ENCODE peak calls at places on chromosomes 16 and 17, in five cellular contexts. One of them, this sample, is unnamed.

GRCh38 chr16:77660311-77660710 is 62.0 kb upstream of the NUDT7 start:
- DNase-seq in naive thymus-derived CD4-positive, alpha-beta T cell: no peak
- DNase-seq in osteoblast: peak; percentile 71
- DNase-seq in heart left ventricle: no peak
- DNase-seq in aorta: no peak
- DNase-seq in this sample: no peak

GRCh38 chr16:82031116-82032084 is 3.7 kb upstream of the HSD17B2 start:
- DNase-seq in naive thymus-derived CD4-positive, alpha-beta T cell: no peak
- DNase-seq in heart left ventricle: no peak
- DNase-seq in osteoblast: peak; percentile 75
- DNase-seq in aorta: no peak
- DNase-seq in this sample: no peak

GRCh38 chr17:49028271-49028670 is 31.1 kb downstream of the IGF2BP1 start:
- DNase-seq in osteoblast: no peak
- DNase-seq in naive thymus-derived CD4-positive, alpha-beta T cell: no peak
- DNase-seq in heart left ventricle: no peak
- DNase-seq in aorta: no peak
- DNase-seq in this sample: no peak

GRCh38 chr16:4891886-4892216 is 44.6 kb downstream of the UBN1 start:
- DNase-seq in heart left ventricle: no peak
- DNase-seq in osteoblast: no peak
- DNase-seq in naive thymus-derived CD4-positive, alpha-beta T cell: no peak
- DNase-seq in aorta: no peak
- DNase-seq in this sample: no peak

GRCh38 chr17:59753522-59754467 is 46.3 kb downstream of the VMP1 start:
- DNase-seq in aorta: no peak
- DNase-seq in heart left ventricle: no peak
- DNase-seq in naive thymus-derived CD4-positive, alpha-beta T cell: peak; percentile 73
- DNase-seq in osteoblast: peak; percentile 90
- DNase-seq in this sample: peak; percentile 76

GRCh38 chr17:81379523-81379942 is 15.7 kb upstream of the BAHCC1 start:
- DNase-seq in osteoblast: no peak
- DNase-seq in heart left ventricle: no peak
- DNase-seq in aorta: peak; percentile 68
- DNase-seq in naive thymus-derived CD4-positive, alpha-beta T cell: no peak
- DNase-seq in this sample: no peak

GRCh38 chr17:58823051-58823525 is 67.4 kb downstream of the PPM1E start:
- DNase-seq in aorta: no peak
- DNase-seq in naive thymus-derived CD4-positive, alpha-beta T cell: no peak
- DNase-seq in osteoblast: no peak
- DNase-seq in heart left ventricle: no peak
- DNase-seq in this sample: no peak

GRCh38 chr16:17159616-17160015 is 311.1 kb downstream of the XYLT1 start:
- DNase-seq in heart left ventricle: no peak
- DNase-seq in aorta: no peak
- DNase-seq in osteoblast: no peak
- DNase-seq in naive thymus-derived CD4-positive, alpha-beta T cell: no peak
- DNase-seq in this sample: no peak

GRCh38 chr16:56774009-56774408 is 44.1 kb downstream of the NUP93 start:
- DNase-seq in osteoblast: no peak
- DNase-seq in heart left ventricle: no peak
- DNase-seq in aorta: no peak
- DNase-seq in naive thymus-derived CD4-positive, alpha-beta T cell: no peak
- DNase-seq in this sample: no peak

GRCh38 chr16:31138621-31139578 is 3.4 kb upstream of the PRSS8 start:
- DNase-seq in heart left ventricle: peak; percentile 61
- DNase-seq in aorta: peak; percentile 89
- DNase-seq in naive thymus-derived CD4-positive, alpha-beta T cell: no peak
- DNase-seq in osteoblast: peak; percentile 96
- DNase-seq in this sample: no peak

GRCh38 chr17:81808778-81809555 is 5.0 kb downstream of the GCGR start:
- DNase-seq in aorta: no peak
- DNase-seq in heart left ventricle: no peak
- DNase-seq in osteoblast: no peak
- DNase-seq in naive thymus-derived CD4-positive, alpha-beta T cell: no peak
- DNase-seq in this sample: no peak

GRCh38 chr16:49068224-49068623 is 213.4 kb downstream of the CBLN1 start:
- DNase-seq in aorta: no peak
- DNase-seq in osteoblast: no peak
- DNase-seq in heart left ventricle: no peak
- DNase-seq in naive thymus-derived CD4-positive, alpha-beta T cell: no peak
- DNase-seq in this sample: no peak

GRCh38 chr17:43888548-43888947 is 18.8 kb downstream of the MPP2 start:
- DNase-seq in heart left ventricle: no peak
- DNase-seq in aorta: no peak
- DNase-seq in osteoblast: no peak
- DNase-seq in naive thymus-derived CD4-positive, alpha-beta T cell: no peak
- DNase-seq in this sample: no peak

GRCh38 chr17:53722407-53722806 is 100.3 kb upstream of the KIF2B start:
- DNase-seq in aorta: no peak
- DNase-seq in naive thymus-derived CD4-positive, alpha-beta T cell: no peak
- DNase-seq in osteoblast: peak; percentile 81
- DNase-seq in heart left ventricle: no peak
- DNase-seq in this sample: no peak

GRCh38 chr16:83338941-83339340 is 468.8 kb upstream of the HSBP1 start:
- DNase-seq in osteoblast: no peak
- DNase-seq in aorta: no peak
- DNase-seq in naive thymus-derived CD4-positive, alpha-beta T cell: no peak
- DNase-seq in heart left ventricle: no peak
- DNase-seq in this sample: no peak

GRCh38 chr16:27374794-27375499 is 27.0 kb upstream of the IL21R start:
- DNase-seq in osteoblast: peak; percentile 88
- DNase-seq in naive thymus-derived CD4-positive, alpha-beta T cell: no peak
- DNase-seq in aorta: peak; percentile 88
- DNase-seq in heart left ventricle: peak; percentile 56
- DNase-seq in this sample: peak; percentile 60

GRCh38 chr16:84829168-84829965 is 9.6 kb downstream of the CRISPLD2 start:
- DNase-seq in aorta: peak; percentile 71
- DNase-seq in osteoblast: peak; percentile 93
- DNase-seq in heart left ventricle: no peak
- DNase-seq in naive thymus-derived CD4-positive, alpha-beta T cell: no peak
- DNase-seq in this sample: no peak

GRCh38 chr17:46037722-46038255 is 38.7 kb downstream of the STH start:
- DNase-seq in naive thymus-derived CD4-positive, alpha-beta T cell: no peak
- DNase-seq in heart left ventricle: no peak
- DNase-seq in osteoblast: no peak
- DNase-seq in aorta: no peak
- DNase-seq in this sample: no peak

GRCh38 chr17:41338961-41339485 is 11.6 kb downstream of the KRT33A start:
- DNase-seq in aorta: no peak
- DNase-seq in osteoblast: no peak
- DNase-seq in naive thymus-derived CD4-positive, alpha-beta T cell: peak; percentile 88
- DNase-seq in heart left ventricle: no peak
- DNase-seq in this sample: peak; percentile 87

GRCh38 chr17:33854596-33854995 is 400.5 kb upstream of the CCL2 start:
- DNase-seq in osteoblast: no peak
- DNase-seq in heart left ventricle: no peak
- DNase-seq in aorta: no peak
- DNase-seq in naive thymus-derived CD4-positive, alpha-beta T cell: no peak
- DNase-seq in this sample: no peak

GRCh38 chr17:8226536-8227237 is 16.3 kb upstream of the AURKB start:
- DNase-seq in osteoblast: peak; percentile 87
- DNase-seq in naive thymus-derived CD4-positive, alpha-beta T cell: no peak
- DNase-seq in heart left ventricle: peak; percentile 76
- DNase-seq in aorta: peak; percentile 85
- DNase-seq in this sample: no peak

GRCh38 chr17:81285179-81285878 is 9.8 kb downstream of the SLC38A10 start:
- DNase-seq in osteoblast: peak; percentile 98
- DNase-seq in heart left ventricle: peak; percentile 89
- DNase-seq in naive thymus-derived CD4-positive, alpha-beta T cell: peak; percentile 46
- DNase-seq in aorta: peak; percentile 91
- DNase-seq in this sample: peak; percentile 46

GRCh38 chr16:70438325-70438982 is 446 bp downstream of the ST3GAL2 start:
- DNase-seq in naive thymus-derived CD4-positive, alpha-beta T cell: no peak
- DNase-seq in osteoblast: no peak
- DNase-seq in heart left ventricle: peak; percentile 51
- DNase-seq in aorta: peak; percentile 84
- DNase-seq in this sample: no peak

GRCh38 chr17:35708951-35709350 is 22.5 kb upstream of the RASL10B start:
- DNase-seq in naive thymus-derived CD4-positive, alpha-beta T cell: no peak
- DNase-seq in aorta: no peak
- DNase-seq in osteoblast: no peak
- DNase-seq in heart left ventricle: no peak
- DNase-seq in this sample: no peak

GRCh38 chr16:50340578-50340977 is 28.2 kb downstream of the BRD7 start:
- DNase-seq in naive thymus-derived CD4-positive, alpha-beta T cell: no peak
- DNase-seq in heart left ventricle: no peak
- DNase-seq in aorta: no peak
- DNase-seq in osteoblast: no peak
- DNase-seq in this sample: no peak

GRCh38 chr16:11361751-11362742 is 16.8 kb downstream of the RMI2 start:
- DNase-seq in heart left ventricle: no peak
- DNase-seq in naive thymus-derived CD4-positive, alpha-beta T cell: peak; percentile 29
- DNase-seq in aorta: no peak
- DNase-seq in osteoblast: peak; percentile 43
- DNase-seq in this sample: peak; percentile 45

GRCh38 chr17:58487589-58488427 is at the start of gene HSF5:
- DNase-seq in osteoblast: no peak
- DNase-seq in heart left ventricle: peak; percentile 38
- DNase-seq in naive thymus-derived CD4-positive, alpha-beta T cell: peak; percentile 85
- DNase-seq in aorta: peak; percentile 77
- DNase-seq in this sample: peak; percentile 76

DNA sequence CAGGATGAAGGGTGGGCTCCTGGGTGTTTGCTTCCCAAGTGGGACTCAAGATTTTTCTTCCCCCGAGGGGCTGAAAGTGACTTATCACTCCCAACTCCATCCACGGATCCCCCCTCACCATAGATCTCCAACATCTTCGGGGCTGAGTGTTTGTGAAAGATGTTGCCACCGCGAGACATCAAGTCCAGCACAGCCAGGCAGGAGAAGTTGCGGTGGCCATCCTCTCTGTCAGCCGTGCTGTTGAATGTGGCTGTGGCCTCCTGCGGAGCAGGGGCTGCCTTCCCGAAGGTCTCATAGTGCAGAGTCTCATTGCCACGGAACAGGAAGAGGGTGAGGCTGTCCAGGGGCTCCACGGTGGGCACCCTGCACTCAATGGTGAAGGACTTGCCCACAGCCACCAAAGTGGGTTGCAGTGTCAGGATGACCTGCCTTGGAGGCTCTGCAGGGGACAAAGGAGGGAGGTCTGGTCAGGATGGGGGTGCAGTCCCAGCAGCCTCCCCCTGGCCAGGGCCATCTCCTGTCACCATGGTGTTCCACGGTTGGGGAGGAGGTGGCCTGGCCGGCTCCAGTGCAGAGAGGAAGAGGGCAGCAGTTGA is 5.5 kb downstream of the PRR29 start:
- DNase-seq in aorta: peak; percentile 69
- DNase-seq in osteoblast: peak; percentile 70
- DNase-seq in heart left ventricle: no peak
- DNase-seq in naive thymus-derived CD4-positive, alpha-beta T cell: no peak
- DNase-seq in this sample: no peak
- H3K4me1 ChIP-seq in aorta: no peaks in the 10 kb centered on the region
- H3K4me1 ChIP-seq in osteoblast: peaks cover 15% of the 10 kb centered on the region
- H3K4me1 ChIP-seq in heart left ventricle: peaks cover 61% of the 10 kb centered on the region
- H3K4me1 ChIP-seq in naive thymus-derived CD4-positive, alpha-beta T cell: peaks cover 23% of the 10 kb centered on the region
- H3K4me1 ChIP-seq in this sample: peaks cover 51% of the 10 kb centered on the region

GRCh38 chr16:15979801-15980200 is 30.4 kb downstream of the ABCC1 start:
- DNase-seq in aorta: no peak
- DNase-seq in naive thymus-derived CD4-positive, alpha-beta T cell: no peak
- DNase-seq in heart left ventricle: no peak
- DNase-seq in osteoblast: no peak
- DNase-seq in this sample: no peak
- H3K9me3 ChIP-seq in aorta: no peaks in the 10 kb centered on the region
- H3K9me3 ChIP-seq in naive thymus-derived CD4-positive, alpha-beta T cell: no peaks in the 10 kb centered on the region
- H3K9me3 ChIP-seq in heart left ventricle: peaks cover 24% of the 10 kb centered on the region
- H3K9me3 ChIP-seq in osteoblast: no peaks in the 10 kb centered on the region
- H3K9me3 ChIP-seq in this sample: peaks cover 6% of the 10 kb centered on the region

GRCh38 chr16:29978081-29978480 is 4.4 kb downstream of the TAOK2 start:
- DNase-seq in aorta: peak; percentile 14
- DNase-seq in osteoblast: peak; percentile 59
- DNase-seq in heart left ventricle: no peak
- DNase-seq in naive thymus-derived CD4-positive, alpha-beta T cell: no peak
- DNase-seq in this sample: no peak

GRCh38 chr16:29975811-29976511 is 2.3 kb downstream of the TAOK2 start:
- DNase-seq in naive thymus-derived CD4-positive, alpha-beta T cell: no peak
- DNase-seq in osteoblast: peak; percentile 85
- DNase-seq in heart left ventricle: no peak
- DNase-seq in aorta: peak; percentile 59
- DNase-seq in this sample: no peak

GRCh38 chr16:29978564-29979270 is 5.0 kb downstream of the TAOK2 start:
- DNase-seq in naive thymus-derived CD4-positive, alpha-beta T cell: no peak
- DNase-seq in aorta: peak; percentile 59
- DNase-seq in osteoblast: peak; percentile 42
- DNase-seq in heart left ventricle: no peak
- DNase-seq in this sample: no peak

GRCh38 chr16:29975134-29975538 is 1.5 kb downstream of the TAOK2 start:
- DNase-seq in aorta: peak; percentile 8
- DNase-seq in heart left ventricle: no peak
- DNase-seq in naive thymus-derived CD4-positive, alpha-beta T cell: no peak
- DNase-seq in osteoblast: peak; percentile 68
- DNase-seq in this sample: no peak

DNA sequence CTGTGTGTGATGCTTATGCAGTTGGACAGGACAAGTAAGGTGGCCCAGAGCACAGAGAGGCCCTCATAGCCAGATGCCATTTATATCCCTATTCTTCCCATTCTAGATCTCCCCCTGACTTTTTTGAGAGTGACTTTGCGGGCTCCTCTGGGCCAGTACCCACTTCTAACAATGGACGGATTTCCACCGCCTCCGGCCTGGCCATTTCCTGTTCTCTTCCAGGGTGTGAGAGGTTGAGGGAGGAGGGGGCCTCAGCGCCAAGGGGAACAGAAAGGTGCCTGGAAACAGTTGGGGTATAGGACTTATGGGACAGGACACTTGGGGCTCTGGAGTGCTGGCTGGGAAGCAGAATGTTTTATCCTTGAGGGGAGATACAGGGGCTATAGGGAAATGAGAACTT is 3.4 kb downstream of the TAOK2 start:
- DNase-seq in aorta: peak; percentile 72
- DNase-seq in osteoblast: no peak
- DNase-seq in naive thymus-derived CD4-positive, alpha-beta T cell: no peak
- DNase-seq in heart left ventricle: no peak
- DNase-seq in this sample: no peak
- H3K27ac ChIP-seq in aorta: no peak overlapping the region
- H3K27ac ChIP-seq in osteoblast: peak overlapping the region; percentile 15
- H3K27ac ChIP-seq in naive thymus-derived CD4-positive, alpha-beta T cell: no peak overlapping the region
- H3K27ac ChIP-seq in heart left ventricle: peak overlapping the region; percentile 96
- H3K27ac ChIP-seq in this sample: no peak overlapping the region

GRCh38 chr17:71213936-71214335 is 906.9 kb upstream of the SOX9 start:
- DNase-seq in aorta: no peak
- DNase-seq in naive thymus-derived CD4-positive, alpha-beta T cell: no peak
- DNase-seq in heart left ventricle: no peak
- DNase-seq in osteoblast: no peak
- DNase-seq in this sample: no peak

GRCh38 chr17:71203953-71204352 is 916.9 kb upstream of the SOX9 start:
- DNase-seq in aorta: no peak
- DNase-seq in heart left ventricle: no peak
- DNase-seq in osteoblast: no peak
- DNase-seq in naive thymus-derived CD4-positive, alpha-beta T cell: no peak
- DNase-seq in this sample: no peak

GRCh38 chr17:71202449-71202848 is 918.4 kb upstream of the SOX9 start:
- DNase-seq in osteoblast: no peak
- DNase-seq in heart left ventricle: no peak
- DNase-seq in naive thymus-derived CD4-positive, alpha-beta T cell: no peak
- DNase-seq in aorta: no peak
- DNase-seq in this sample: no peak

GRCh38 chr17:71208111-71208704 is 912.6 kb upstream of the SOX9 start:
- DNase-seq in heart left ventricle: no peak
- DNase-seq in naive thymus-derived CD4-positive, alpha-beta T cell: no peak
- DNase-seq in osteoblast: no peak
- DNase-seq in aorta: no peak
- DNase-seq in this sample: no peak
- H3K4me1 ChIP-seq in heart left ventricle: no peaks in the 10 kb centered on the region
- H3K4me1 ChIP-seq in naive thymus-derived CD4-positive, alpha-beta T cell: no peaks in the 10 kb centered on the region
- H3K4me1 ChIP-seq in osteoblast: peaks cover 7% of the 10 kb centered on the region
- H3K4me1 ChIP-seq in aorta: no peaks in the 10 kb centered on the region
- H3K4me1 ChIP-seq in this sample: no peaks in the 10 kb centered on the region

This sample was measured in CD4-positive, alpha-beta memory T cell.